ENCODE peak calls at places on chromosomes 2 and 18, in seven cellular contexts. P is fibroblast of villous mesenchyme, D is upper lobe of left lung, Z is A549, S is epithelial cell of esophagus, O is tibial nerve, X is WTC11. K is an unnamed sample.

GRCh38 chr18:37716106-37716708 is 150.6 kb upstream of the CELF4 start:
- DNase-seq in P (no peak), D (no peak), Z (no peak), S (no peak), O (no peak), X (no peak), K (no peak)

GRCh38 chr2:121860033-121860810 is 104.8 kb downstream of the TSN start:
- DNase-seq in P (peak), D (no peak), Z (no peak), S (peak), O (no peak), X (no peak), K (no peak)

GRCh38 chr2:182043021-182043420 is 57.4 kb downstream of the PPP1R1C start:
- DNase-seq in P (no peak), D (no peak), Z (no peak), S (no peak), O (no peak), X (no peak), K (no peak)

GRCh38 chr2:121279476-121279875 is 5.5 kb downstream of the TFCP2L1 start:
- DNase-seq in P (no peak), D (no peak), Z (no peak), S (no peak), O (no peak), X (no peak), K (no peak)

GRCh38 chr2:122341007-122341406 is 585.6 kb downstream of the TSN start:
- DNase-seq in P (no peak), D (no peak), Z (no peak), S (peak), O (no peak), X (no peak), K (no peak)

GRCh38 chr18:48670751-48671560 is 132.1 kb downstream of the CTIF start:
- DNase-seq in P (no peak), D (no peak), Z (no peak), S (no peak), O (no peak), X (no peak), K (no peak)

GRCh38 chr2:10862330-10862729 is 49.4 kb upstream of the KCNF1 start:
- DNase-seq in P (no peak), D (peak), Z (no peak), S (no peak), O (no peak), X (no peak), K (no peak)

GRCh38 chr18:63397349-63397748 is 24.9 kb downstream of the VPS4B start:
- DNase-seq in P (no peak), D (no peak), Z (no peak), S (no peak), O (no peak), X (no peak), K (no peak)

GRCh38 chr2:65064728-65065552 is 8.7 kb downstream of the CEP68 start:
- DNase-seq in P (peak), D (no peak), Z (peak), S (peak), O (peak), X (no peak), K (peak)

GRCh38 chr2:134774786-134775641 is 56.2 kb upstream of the TMEM163 start:
- DNase-seq in P (no peak), D (no peak), Z (no peak), S (peak), O (no peak), X (no peak), K (no peak)

GRCh38 chr2:233838251-233838650 is 16.1 kb downstream of the HJURP start:
- DNase-seq in P (no peak), D (no peak), Z (no peak), S (no peak), O (no peak), X (no peak), K (no peak)

GRCh38 chr2:199309973-199310372 is 147.8 kb downstream of the SATB2 start:
- DNase-seq in P (no peak), D (no peak), Z (no peak), S (no peak), O (no peak), X (no peak), K (no peak)

GRCh38 chr18:37395631-37396030 is 170.0 kb downstream of the CELF4 start:
- DNase-seq in P (no peak), D (no peak), Z (no peak), S (no peak), O (no peak), X (no peak), K (no peak)

GRCh38 chr18:74498712-74499629 is 2.8 kb downstream of the CNDP2 start:
- DNase-seq in P (peak), D (no peak), Z (no peak), S (peak), O (no peak), X (no peak), K (peak)

GRCh38 chr2:223865907-223866508 is 28.6 kb upstream of the AP1S3 start:
- DNase-seq in P (no peak), D (no peak), Z (no peak), S (peak), O (no peak), X (no peak), K (no peak)
- TF ChIP-seq CTCF in P (no peak), D (no peak), Z (no peak), S (no peak), O (no peak), X (no peak), K (no peak)

DNA sequence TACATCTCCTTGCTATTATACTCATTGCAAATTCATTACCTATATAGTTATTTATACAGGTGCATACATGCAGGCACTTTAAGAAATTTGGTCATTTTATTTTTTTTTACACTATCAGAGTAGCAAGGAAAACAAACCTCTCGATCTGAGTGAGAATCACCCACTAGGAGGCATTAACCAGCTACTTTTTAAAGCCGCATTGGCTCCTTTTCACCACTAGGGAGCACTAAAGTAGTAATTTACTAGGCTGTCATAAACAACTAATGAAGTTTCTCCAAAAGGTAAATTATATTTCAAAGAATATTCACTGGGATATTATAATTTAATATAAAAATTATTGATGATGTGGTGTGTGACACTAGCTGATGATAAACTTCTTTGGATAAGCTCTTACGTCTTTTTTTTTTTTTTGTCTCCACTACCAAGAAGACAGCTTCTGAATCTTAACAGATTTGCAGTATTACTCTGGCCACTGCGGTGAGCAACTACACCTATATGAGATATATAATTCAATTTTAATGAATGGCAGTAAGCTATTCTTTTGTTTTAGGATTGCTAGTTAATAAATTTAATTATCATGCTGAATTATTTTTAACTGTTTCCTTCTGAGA is 101.9 kb downstream of the NOL4 start:
- DNase-seq in P (peak), D (no peak), Z (peak), S (peak), O (no peak), X (peak), K (no peak)
- TF ChIP-seq CTCF in P (peak), D (no peak), Z (peak), S (peak), O (peak), X (peak), K (peak)

GRCh38 chr2:71511776-71512175 is 58.4 kb downstream of the DYSF start:
- DNase-seq in P (no peak), D (no peak), Z (no peak), S (no peak), O (no peak), X (no peak), K (no peak)

GRCh38 chr2:71510938-71511337 is 57.6 kb downstream of the DYSF start:
- DNase-seq in P (no peak), D (no peak), Z (no peak), S (no peak), O (no peak), X (no peak), K (no peak)

GRCh38 chr2:71512386-71512785 is 59.0 kb downstream of the DYSF start:
- DNase-seq in P (no peak), D (no peak), Z (no peak), S (no peak), O (no peak), X (no peak), K (no peak)

GRCh38 chr2:71513096-71513495 is 59.7 kb downstream of the DYSF start:
- DNase-seq in P (no peak), D (no peak), Z (no peak), S (no peak), O (no peak), X (no peak), K (no peak)

DNA sequence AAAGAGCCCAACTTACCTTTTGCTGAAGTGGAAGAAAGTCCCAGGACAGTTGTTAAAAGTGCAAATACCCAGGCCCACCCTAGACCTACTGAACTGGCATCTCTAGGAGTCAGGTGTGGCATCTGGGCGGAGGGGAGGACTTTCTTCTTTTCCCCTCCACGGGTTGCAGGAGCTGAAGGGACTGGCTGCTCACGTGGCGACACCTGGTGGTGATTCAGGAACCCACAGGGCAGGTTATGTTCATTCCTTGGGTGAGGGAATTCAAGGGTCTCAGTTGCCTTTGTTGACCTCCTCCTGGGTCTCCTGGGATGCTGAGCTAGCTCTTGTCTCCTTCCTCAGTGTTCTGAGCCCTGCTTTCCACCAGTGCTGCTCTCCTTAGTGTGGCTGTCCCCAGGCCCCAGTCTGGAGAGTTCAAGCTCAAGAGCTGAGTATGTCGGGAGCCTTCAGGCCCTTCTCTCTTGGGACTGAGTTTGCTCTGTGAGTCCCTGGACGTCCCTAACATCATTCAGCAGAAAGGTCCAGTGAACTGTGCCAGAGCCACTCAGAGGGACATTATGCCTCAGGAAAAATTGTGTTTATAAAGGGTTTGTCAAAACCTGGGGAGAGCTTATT is 56.9 kb downstream of the DYSF start:
- DNase-seq in P (peak), D (no peak), Z (peak), S (peak), O (peak), X (peak), K (peak)
- TF ChIP-seq CTCF in P (peak), D (peak), Z (peak), S (peak), O (peak), X (peak), K (peak)

GRCh38 chr2:25349397-25349796 is 7.7 kb upstream of the DNMT3A start:
- DNase-seq in P (peak), D (no peak), Z (no peak), S (peak), O (no peak), X (no peak), K (no peak)
- TF ChIP-seq CTCF in P (no peak), D (no peak), Z (no peak), S (no peak), O (no peak), X (no peak), K (no peak)

GRCh38 chr2:167869200-167869599 is 378.2 kb downstream of the STK39 start:
- DNase-seq in P (no peak), D (no peak), Z (no peak), S (no peak), O (no peak), X (no peak), K (no peak)
- TF ChIP-seq CTCF in P (no peak), D (no peak), Z (no peak), S (no peak), O (no peak), X (no peak), K (no peak)

GRCh38 chr2:162403884-162404283 is 60.0 kb downstream of the GCA start:
- DNase-seq in P (no peak), D (no peak), Z (no peak), S (peak), O (no peak), X (no peak), K (no peak)
- TF ChIP-seq CTCF in P (no peak), D (no peak), Z (no peak), S (no peak), O (no peak), X (no peak), K (no peak)

GRCh38 chr18:3153107-3153704 is 66.6 kb downstream of the MYOM1 start:
- DNase-seq in P (no peak), D (no peak), Z (no peak), S (no peak), O (no peak), X (no peak), K (no peak)

GRCh38 chr18:3150688-3151087 is 69.1 kb downstream of the MYOM1 start:
- DNase-seq in P (no peak), D (no peak), Z (no peak), S (no peak), O (no peak), X (no peak), K (no peak)

GRCh38 chr18:3150274-3150673 is 69.5 kb downstream of the MYOM1 start:
- DNase-seq in P (no peak), D (no peak), Z (no peak), S (no peak), O (no peak), X (no peak), K (no peak)

GRCh38 chr18:3152294-3152693 is 67.5 kb downstream of the MYOM1 start:
- DNase-seq in P (no peak), D (no peak), Z (no peak), S (no peak), O (no peak), X (no peak), K (no peak)

DNA sequence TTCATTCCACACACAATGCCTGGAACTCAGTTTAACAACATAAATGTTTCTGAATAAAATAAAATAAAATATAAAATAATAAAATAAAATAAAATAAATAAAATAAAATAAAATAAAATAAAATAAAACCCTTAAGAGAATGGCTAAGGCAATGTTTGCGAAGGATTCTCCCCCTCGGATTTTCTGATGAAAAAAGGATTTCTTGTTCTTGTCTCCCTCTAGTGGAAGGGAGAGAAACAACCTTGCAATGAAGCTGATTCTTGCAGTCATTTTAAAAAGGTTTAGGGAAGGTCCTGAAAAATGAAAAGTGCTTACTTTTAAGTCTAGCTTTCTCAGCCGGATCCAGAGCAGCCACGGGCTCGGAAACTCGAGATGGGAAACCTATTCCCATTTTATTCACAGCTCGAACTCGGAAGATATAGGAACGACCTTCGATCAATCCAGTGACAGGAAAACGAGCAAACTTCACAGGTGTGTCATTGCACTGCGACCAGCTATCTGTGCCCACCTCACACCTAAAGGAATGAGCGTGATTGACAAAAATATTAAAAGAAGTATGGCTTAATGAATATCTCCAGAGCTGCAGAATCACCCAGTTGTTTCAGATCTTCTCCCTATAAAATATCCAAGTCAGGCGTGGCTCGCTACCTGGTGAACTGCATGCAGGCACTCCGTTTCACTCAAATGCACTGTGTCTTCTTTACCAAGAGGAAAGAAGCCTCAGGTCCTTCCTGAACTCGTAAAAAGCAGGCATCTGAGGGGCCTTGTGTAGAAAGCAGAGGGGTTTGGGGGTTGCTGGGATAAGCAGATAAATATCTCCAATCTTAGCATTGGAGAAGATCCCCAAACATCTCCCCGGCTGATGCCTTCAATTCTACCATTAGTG is 68.1 kb downstream of the MYOM1 start:
- DNase-seq in P (peak), D (no peak), Z (peak), S (peak), O (no peak), X (no peak), K (no peak)
- TF ChIP-seq CTCF in P (peak), D (peak), Z (peak), S (peak), O (peak), X (peak), K (peak)

K was measured in lower lobe of right lung.